ENCODE peak calls at places on chromosomes 1 and 21, in eight cellular contexts. G is sigmoid colon, W is A549, B is IMR-90, D is AG04450, C is GM12865, M is fibroblast of lung, K is mammary epithelial cell. O is an unnamed sample.

GRCh38 chr1:58753431-58753866 is 30.4 kb downstream of the JUN start:
- DNase-seq in M (no peak), K (no peak), G (no peak), W (no peak), B (no peak), C (no peak), D (no peak), O (no peak)

GRCh38 chr1:37509181-37509580 is 5.4 kb downstream of the MEAF6 start:
- DNase-seq in B (peak; percentile 51), C (peak; percentile 40), D (no peak), G (no peak), K (peak; percentile 9), W (peak; percentile 30), M (no peak), O (no peak)

GRCh38 chr21:33158654-33159053 is 71.1 kb upstream of the IFNAR2 start:
- DNase-seq in G (no peak), D (no peak), C (no peak), M (no peak), W (no peak), K (no peak), B (no peak), O (no peak)

GRCh38 chr21:39000496-39000895 is 182.8 kb downstream of the PSMG1 start:
- DNase-seq in K (peak; percentile 40), W (no peak), B (peak; percentile 46), G (no peak), M (no peak), C (no peak), D (no peak), O (no peak)

GRCh38 chr1:45437323-45437722 is 53.6 kb downstream of the TESK2 start:
- DNase-seq in C (no peak), B (no peak), W (no peak), G (no peak), D (no peak), M (no peak), K (no peak), O (no peak)

GRCh38 chr21:44836666-44837471 is 19.0 kb upstream of the SUMO3 start:
- DNase-seq in G (no peak), C (no peak), M (peak; percentile 6), D (no peak), W (peak; percentile 34), B (no peak), K (peak; percentile 32), O (peak; percentile 19)

GRCh38 chr1:12171206-12172041 is 4.6 kb downstream of the TNFRSF1B start:
- DNase-seq in W (no peak), M (no peak), C (peak; percentile 29), G (no peak), B (no peak), K (no peak), D (no peak), O (no peak)

GRCh38 chr1:97204468-97204867 is 482.9 kb downstream of the PTBP2 start:
- DNase-seq in C (no peak), D (no peak), W (no peak), K (no peak), M (no peak), G (no peak), B (peak; percentile 75), O (peak; percentile 17)

GRCh38 chr1:160538985-160539651 is 16.1 kb upstream of the SLAMF6 start:
- DNase-seq in K (peak; percentile 30), W (no peak), B (no peak), M (no peak), G (no peak), D (no peak), C (no peak), O (no peak)

GRCh38 chr1:216075339-216075738 is 347.9 kb downstream of the USH2A start:
- DNase-seq in D (no peak), C (no peak), K (no peak), M (peak; percentile 23), G (no peak), B (peak; percentile 34), W (no peak), O (peak; percentile 22)

GRCh38 chr1:219699870-219700269 is 87.0 kb upstream of the ZC3H11B start:
- DNase-seq in B (peak; percentile 74), D (peak; percentile 10), M (peak; percentile 50), K (peak; percentile 40), G (no peak), W (no peak), C (no peak), O (no peak)

GRCh38 chr1:67850611-67851075 is 17.4 kb upstream of the GNG12 start:
- DNase-seq in K (peak; percentile 91), B (peak; percentile 92), G (peak; percentile 87), W (peak; percentile 86), D (no peak), C (no peak), M (peak; percentile 92), O (peak; percentile 81)

GRCh38 chr1:171127481-171127880 is 36.8 kb downstream of the FMO3 start:
- DNase-seq in B (peak; percentile 85), C (no peak), K (peak; percentile 9), M (peak; percentile 84), W (no peak), G (no peak), D (peak; percentile 77), O (peak; percentile 60)

GRCh38 chr1:223521150-223521549 is 127.9 kb downstream of the CCDC185 start:
- DNase-seq in D (no peak), G (no peak), C (no peak), K (no peak), B (no peak), W (no peak), M (no peak), O (no peak)

GRCh38 chr21:18913914-18914313 is 510.3 kb upstream of the TMPRSS15 start:
- DNase-seq in B (no peak), G (no peak), M (no peak), K (no peak), D (no peak), C (no peak), W (no peak), O (no peak)

GRCh38 chr1:8171751-8172464 is 145.8 kb upstream of the ERRFI1 start:
- DNase-seq in D (no peak), M (no peak), C (no peak), B (peak; percentile 64), K (peak; percentile 37), W (no peak), G (no peak), O (no peak)

DNA sequence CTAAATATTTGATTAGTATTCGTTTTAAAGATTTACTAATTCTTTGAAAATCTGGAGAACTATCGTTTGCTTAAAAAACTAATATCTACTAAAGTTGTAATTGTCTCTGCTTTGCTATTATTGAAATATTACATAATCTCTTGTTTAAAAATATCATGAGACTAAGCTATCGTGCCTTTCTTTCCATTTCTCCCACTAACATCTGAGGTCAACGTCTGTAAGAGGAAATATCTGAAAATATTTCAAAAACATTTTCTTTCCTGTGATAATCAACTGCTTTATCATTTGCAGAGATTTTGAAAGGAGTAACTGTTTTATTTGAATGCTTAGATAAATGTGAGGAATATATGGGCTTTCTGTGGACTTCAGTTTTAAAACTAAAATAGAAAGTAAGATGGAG is 694.1 kb downstream of the USP25 start:
- DNase-seq in G (no peak), D (no peak), B (no peak), W (no peak), M (no peak), K (no peak), C (no peak), O (no peak)
- H3K4me3 ChIP-seq in G (peak overlapping the region; percentile 26), D (no peak overlapping the region), B (no peak overlapping the region), W (peak overlapping the region; percentile 21), M (peak overlapping the region; percentile 19), K (peak overlapping the region; percentile 73), C (no peak overlapping the region), O (no peak overlapping the region)

DNA sequence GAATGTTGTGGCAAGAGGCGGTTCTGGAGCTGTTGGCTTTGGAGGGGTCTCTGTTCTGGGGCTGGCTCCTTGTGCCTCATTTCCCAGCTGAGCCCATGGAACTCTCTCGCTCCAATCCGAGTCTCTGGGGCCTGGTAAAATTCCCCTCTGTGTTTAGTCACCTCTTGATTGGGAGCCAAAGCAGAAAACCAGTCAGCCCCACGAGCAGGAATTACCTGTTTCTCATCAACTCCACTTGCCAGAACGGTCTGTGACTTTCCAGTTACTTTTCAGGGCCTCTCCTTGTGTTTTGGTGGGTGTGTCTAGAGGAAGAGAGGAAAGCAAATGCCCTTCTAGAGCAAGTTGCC is 10.8 kb upstream of the S100A11 start:
- DNase-seq in M (no peak), D (no peak), K (peak; percentile 98), G (peak; percentile 86), W (no peak), C (no peak), B (peak; percentile 89), O (no peak)
- H3K4me3 ChIP-seq in M (peak overlapping the region; percentile 29), D (peak overlapping the region; percentile 50), K (peak overlapping the region; percentile 6), G (peak overlapping the region; percentile 27), W (peak overlapping the region; percentile 43), C (peak overlapping the region; percentile 37), B (peak overlapping the region; percentile 25), O (peak overlapping the region; percentile 36)

DNA sequence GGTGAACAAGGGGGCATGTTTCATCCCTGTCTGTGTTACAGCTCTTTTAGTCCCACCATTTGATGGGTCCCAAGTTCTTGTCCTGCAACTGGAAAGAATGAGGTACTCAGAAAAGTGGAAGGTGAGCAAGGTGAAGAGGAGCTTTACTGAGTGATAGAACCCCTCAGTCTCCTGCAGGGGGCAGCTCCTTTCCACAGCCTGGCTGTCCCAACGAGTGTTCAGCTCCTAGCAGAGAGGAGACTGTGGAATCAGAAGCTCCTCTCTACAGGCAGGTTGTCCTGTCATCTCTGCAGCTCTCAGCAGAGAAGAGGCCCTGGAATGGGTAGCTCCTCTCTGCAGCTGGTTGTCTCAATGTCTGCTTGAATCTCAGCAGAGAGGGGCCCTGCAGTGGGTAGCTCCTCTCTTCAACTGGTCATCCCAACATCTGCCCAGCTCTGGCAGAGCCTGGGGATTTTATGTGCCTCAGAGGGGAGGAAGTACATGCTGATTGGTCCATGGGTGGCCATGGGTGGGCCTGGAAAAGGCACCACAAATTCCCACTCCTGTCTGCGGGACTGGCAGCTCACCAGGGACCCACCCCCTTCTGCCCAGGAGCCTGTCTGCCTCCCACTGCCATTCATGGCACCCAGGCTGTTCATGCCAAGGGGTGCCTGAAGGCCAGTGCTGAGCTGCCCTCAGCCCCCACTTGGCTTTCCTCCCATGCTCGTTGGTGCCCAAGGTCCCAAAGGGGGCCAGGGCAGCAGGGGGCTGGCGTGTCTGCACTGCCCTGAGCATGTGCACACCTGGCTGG is 25.7 kb downstream of the LDLRAD1 start:
- DNase-seq in D (no peak), B (no peak), G (no peak), K (no peak), M (no peak), C (peak; percentile 24), W (peak; percentile 22), O (no peak)
- H3K4me3 ChIP-seq in D (no peak overlapping the region), B (no peak overlapping the region), G (no peak overlapping the region), K (no peak overlapping the region), M (no peak overlapping the region), C (no peak overlapping the region), W (no peak overlapping the region), O (no peak overlapping the region)

GRCh38 chr1:24222008-24222407 is 34.9 kb upstream of the IFNLR1 start:
- DNase-seq in K (no peak), G (no peak), W (no peak), C (no peak), M (no peak), D (no peak), B (no peak), O (no peak)

GRCh38 chr1:24222778-24223177 is 35.7 kb upstream of the IFNLR1 start:
- DNase-seq in G (no peak), B (no peak), C (no peak), K (no peak), M (no peak), W (no peak), D (no peak), O (no peak)

GRCh38 chr1:24226754-24227153 is 39.7 kb upstream of the IFNLR1 start:
- DNase-seq in B (no peak), C (peak; percentile 82), G (no peak), M (no peak), W (no peak), K (no peak), D (no peak), O (no peak)

GRCh38 chr1:24221246-24221645 is 34.2 kb upstream of the IFNLR1 start:
- DNase-seq in K (no peak), C (no peak), B (no peak), G (no peak), M (no peak), D (no peak), W (no peak), O (no peak)

GRCh38 chr1:24224086-24224485 is 37.0 kb upstream of the IFNLR1 start:
- DNase-seq in B (no peak), G (no peak), W (no peak), K (no peak), M (no peak), C (no peak), D (no peak), O (no peak)
- H3K4me3 ChIP-seq in B (no peak overlapping the region), G (no peak overlapping the region), W (no peak overlapping the region), K (no peak overlapping the region), M (no peak overlapping the region), C (no peak overlapping the region), D (no peak overlapping the region), O (no peak overlapping the region)

O was measured in skeletal muscle cell.